ENCODE peak calls at places on chromosomes 4 and X, in five cellular contexts. O is HepG2, V is NT2/D1, Y is HEK293T, E is H1. Q is an unnamed sample.

GRCh38 chrX:20372533-20372932 is 105.8 kb upstream of the RPS6KA3 start:
- DNase-seq in E (no peak), O (no peak), Y (no peak), V (no peak), Q (no peak)

GRCh38 chr4:186471441-186471840 is 83.9 kb downstream of the MTNR1A start:
- DNase-seq in E (no peak), Y (no peak), O (no peak), V (no peak), Q (no peak)

GRCh38 chr4:173752610-173753009 is 222.6 kb upstream of the HAND2 start:
- DNase-seq in E (peak), V (peak), O (peak), Y (peak), Q (no peak)

GRCh38 chrX:19649227-19650009 is 134.1 kb upstream of the MAP3K15 start:
- DNase-seq in Y (no peak), E (no peak), O (no peak), V (no peak), Q (no peak)

GRCh38 chrX:154717824-154718223 is 33.1 kb downstream of the GAB3 start:
- DNase-seq in E (no peak), Y (peak), O (no peak), V (no peak), Q (no peak)

GRCh38 chrX:55056820-55057690 is 17.8 kb upstream of the PAGE2B start:
- DNase-seq in V (no peak), O (no peak), E (no peak), Y (no peak), Q (no peak)

GRCh38 chrX:292900-293897 is 12.0 kb downstream of the PLCXD1 start:
- DNase-seq in V (no peak), Y (no peak), E (no peak), O (no peak), Q (no peak)

GRCh38 chrX:129037389-129037788 is 485.9 kb downstream of the SMARCA1 start:
- DNase-seq in Y (no peak), V (no peak), E (no peak), O (no peak), Q (no peak)

GRCh38 chrX:57651169-57651919 is 28.7 kb downstream of the NLRP2B start:
- DNase-seq in V (peak), Y (no peak), E (peak), O (no peak), Q (no peak)

GRCh38 chrX:132435222-132435621 is 53.6 kb downstream of the MBNL3 start:
- DNase-seq in E (no peak), V (no peak), Y (no peak), O (no peak), Q (no peak)

GRCh38 chrX:40933132-40934078 is 151.8 kb upstream of the USP9X start:
- DNase-seq in O (no peak), E (no peak), V (no peak), Y (peak), Q (peak)

GRCh38 chr4:89108068-89108467 is 3.3 kb upstream of the TIGD2 start:
- DNase-seq in V (no peak), O (no peak), E (no peak), Y (no peak), Q (no peak)

GRCh38 chr4:26860922-26861433 is 337 bp downstream of the STIM2 start:
- DNase-seq in E (peak), V (no peak), O (peak), Y (peak), Q (no peak)

GRCh38 chrX:114134465-114134864 is 449.4 kb upstream of the HTR2C start:
- DNase-seq in O (no peak), V (no peak), Y (no peak), E (no peak), Q (no peak)

GRCh38 chrX:39773923-39774803 is 323.6 kb downstream of the BCOR start:
- DNase-seq in E (no peak), Y (no peak), O (no peak), V (no peak), Q (no peak)

GRCh38 chr4:93646225-93646930 is 182.2 kb upstream of the ATOH1 start:
- DNase-seq in V (no peak), E (no peak), Y (peak), O (no peak), Q (no peak)

GRCh38 chrX:107571296-107571998 is 56.9 kb upstream of the PRPS1 start:
- DNase-seq in E (no peak), Y (no peak), V (no peak), O (peak), Q (no peak)

DNA sequence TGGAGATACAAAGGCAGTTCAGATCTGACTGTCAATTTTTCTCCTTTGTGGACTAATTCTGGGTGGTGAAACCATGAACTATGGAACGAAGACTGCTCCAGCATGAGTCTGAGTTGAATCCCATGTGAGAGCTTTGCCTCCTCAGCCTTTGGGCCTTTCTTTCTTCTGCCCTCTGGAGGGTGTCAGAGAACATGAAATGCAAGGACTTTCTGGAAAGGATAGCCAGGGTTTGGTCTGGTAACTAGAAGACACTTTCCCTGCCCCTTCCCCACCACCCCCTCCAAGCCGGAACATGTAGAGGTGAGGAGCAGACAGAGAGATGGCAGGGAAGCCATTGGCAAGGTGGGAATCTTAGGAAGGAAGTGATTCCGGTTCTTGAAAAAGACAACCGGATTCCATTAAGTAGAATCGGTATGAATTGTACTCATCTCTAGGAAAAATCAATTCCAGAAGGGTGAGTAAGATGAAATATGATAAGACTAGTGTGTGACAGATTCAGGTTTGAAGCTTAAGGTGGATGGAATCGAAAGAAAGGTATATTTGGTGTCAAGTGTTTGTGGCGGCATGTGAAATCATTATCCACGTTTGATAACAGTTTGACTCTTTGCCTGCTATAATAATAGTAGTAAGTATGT is 19.0 kb downstream of the FHL1 start:
- DNase-seq in E (no peak), V (no peak), Y (peak), O (no peak), Q (no peak)
- TF ChIP-seq SUZ12 in E (no peak), V (no peak), Y (no peak), O (no peak), Q (no peak)

GRCh38 chr4:146243883-146244277 is 29.5 kb downstream of the REELD1 start:
- DNase-seq in Y (no peak), V (no peak), E (no peak), O (no peak), Q (no peak)

GRCh38 chr4:146245899-146246298 is 31.6 kb downstream of the REELD1 start:
- DNase-seq in V (no peak), Y (no peak), O (no peak), E (no peak), Q (no peak)

GRCh38 chr4:146245246-146245645 is 30.9 kb downstream of the REELD1 start:
- DNase-seq in E (no peak), O (no peak), Y (no peak), V (no peak), Q (no peak)

GRCh38 chr4:146244496-146244895 is 30.2 kb downstream of the REELD1 start:
- DNase-seq in V (no peak), Y (no peak), O (no peak), E (no peak), Q (no peak)

GRCh38 chr4:146243141-146243882 is 29.0 kb downstream of the REELD1 start:
- DNase-seq in V (no peak), O (no peak), Y (peak), E (peak), Q (peak)
- TF ChIP-seq SUZ12 in V (no peak), O (no peak), Y (no peak), E (no peak), Q (no peak)

GRCh38 chrX:27679281-27679680 is 89.1 kb downstream of the DCAF8L2 start:
- DNase-seq in Y (no peak), V (no peak), O (no peak), E (no peak), Q (no peak)
- TF ChIP-seq SUZ12 in Y (no peak), V (no peak), O (no peak), E (no peak), Q (no peak)

GRCh38 chrX:153460826-153461225 is 9.6 kb downstream of the HAUS7 start:
- DNase-seq in Y (peak), V (no peak), E (no peak), O (peak), Q (no peak)
- TF ChIP-seq SUZ12 in Y (no peak), V (no peak), E (no peak), O (no peak), Q (no peak)

Q was measured in GM12878.